ENCODE peak calls at places on chromosome 6, in nine cellular contexts. D, P, F, R, T, N, A, B and V are unnamed samples.

GRCh38 chr6:51099201-51099600 is 280.5 kb downstream of the TFAP2B start:
- DNase-seq in D (no peak), P (no peak), F (no peak), R (no peak), T (no peak), N (no peak), A (no peak), B (no peak), V (no peak)

GRCh38 chr6:44495036-44495901 is 107.8 kb downstream of the CDC5L start:
- DNase-seq in D (no peak), P (no peak), F (peak; percentile 55), R (no peak), T (no peak), N (no peak), A (no peak), B (no peak), V (peak; percentile 39)

GRCh38 chr6:106511274-106512047 is 117.8 kb downstream of the RTN4IP1 start:
- DNase-seq in D (peak; percentile 53), P (peak; percentile 38), F (peak; percentile 46), R (no peak), T (peak; percentile 53), N (no peak), A (no peak), B (no peak), V (peak; percentile 60)

GRCh38 chr6:85496856-85497255 is 47.0 kb downstream of the NT5E start:
- DNase-seq in D (no peak), P (no peak), F (no peak), R (no peak), T (no peak), N (no peak), A (no peak), B (no peak), V (no peak)

GRCh38 chr6:9025796-9026195 is 590.5 kb upstream of the SLC35B3 start:
- DNase-seq in D (no peak), P (no peak), F (no peak), R (no peak), T (no peak), N (no peak), A (no peak), B (no peak), V (no peak)

GRCh38 chr6:20182926-20183521 is 29.2 kb downstream of the MBOAT1 start:
- DNase-seq in D (no peak), P (no peak), F (peak; percentile 75), R (peak; percentile 67), T (peak; percentile 93), N (no peak), A (peak; percentile 72), B (no peak), V (no peak)

GRCh38 chr6:15620616-15621015 is 42.2 kb downstream of the DTNBP1 start:
- DNase-seq in D (peak; percentile 75), P (no peak), F (no peak), R (peak; percentile 85), T (no peak), N (no peak), A (no peak), B (no peak), V (no peak)

GRCh38 chr6:42693725-42694323 is 28.6 kb downstream of the PRPH2 start:
- DNase-seq in D (no peak), P (no peak), F (no peak), R (no peak), T (no peak), N (no peak), A (no peak), B (no peak), V (no peak)

GRCh38 chr6:42390228-42390934 is 61.3 kb downstream of the TRERF1 start:
- DNase-seq in D (no peak), P (peak; percentile 55), F (no peak), R (no peak), T (no peak), N (no peak), A (no peak), B (no peak), V (no peak)

GRCh38 chr6:161104966-161105365 is 113.4 kb downstream of the MAP3K4 start:
- DNase-seq in D (no peak), P (no peak), F (no peak), R (no peak), T (no peak), N (no peak), A (no peak), B (no peak), V (no peak)

GRCh38 chr6:56370127-56370540 is 122.8 kb upstream of the COL21A1 start:
- DNase-seq in D (peak; percentile 60), P (no peak), F (peak; percentile 74), R (no peak), T (peak; percentile 67), N (no peak), A (peak; percentile 76), B (peak; percentile 33), V (peak; percentile 77)

GRCh38 chr6:56520218-56520617 is 122.5 kb downstream of the DST start:
- DNase-seq in D (no peak), P (no peak), F (no peak), R (no peak), T (no peak), N (no peak), A (no peak), B (no peak), V (no peak)